ENCODE peak calls at places on chromosomes 12 and 14, in nine cellular contexts. One of them, this sample, is unnamed.

GRCh38 chr14:90760591-90761316 is 55.5 kb downstream of the TTC7B start:
- DNase-seq in heart right ventricle: no peak
- DNase-seq in choroid plexus epithelial cell: peak
- DNase-seq in astrocyte: peak
- DNase-seq in K562: no peak
- DNase-seq in H1: peak
- DNase-seq in upper lobe of left lung: no peak
- DNase-seq in H9: peak
- DNase-seq in stomach: no peak
- DNase-seq in this sample: no peak

GRCh38 chr12:24596768-24597388 is 352.0 kb downstream of the BCAT1 start:
- DNase-seq in H1: no peak
- DNase-seq in astrocyte: peak
- DNase-seq in stomach: no peak
- DNase-seq in H9: no peak
- DNase-seq in K562: peak
- DNase-seq in upper lobe of left lung: no peak
- DNase-seq in heart right ventricle: no peak
- DNase-seq in choroid plexus epithelial cell: peak
- DNase-seq in this sample: no peak

GRCh38 chr12:19967486-19967885 is 400.9 kb upstream of the PDE3A start:
- DNase-seq in choroid plexus epithelial cell: peak
- DNase-seq in heart right ventricle: no peak
- DNase-seq in astrocyte: peak
- DNase-seq in K562: no peak
- DNase-seq in H9: no peak
- DNase-seq in upper lobe of left lung: no peak
- DNase-seq in stomach: no peak
- DNase-seq in H1: no peak
- DNase-seq in this sample: no peak

GRCh38 chr12:85527192-85527591 is 247.2 kb downstream of the ALX1 start:
- DNase-seq in heart right ventricle: no peak
- DNase-seq in upper lobe of left lung: no peak
- DNase-seq in stomach: no peak
- DNase-seq in K562: no peak
- DNase-seq in choroid plexus epithelial cell: no peak
- DNase-seq in astrocyte: no peak
- DNase-seq in H9: no peak
- DNase-seq in H1: no peak
- DNase-seq in this sample: no peak

GRCh38 chr12:132175496-132176357 is 31.5 kb downstream of the NOC4L start:
- DNase-seq in stomach: peak
- DNase-seq in astrocyte: no peak
- DNase-seq in upper lobe of left lung: peak
- DNase-seq in H9: no peak
- DNase-seq in heart right ventricle: peak
- DNase-seq in H1: no peak
- DNase-seq in choroid plexus epithelial cell: no peak
- DNase-seq in K562: no peak
- DNase-seq in this sample: no peak

GRCh38 chr12:112107728-112108447 is 695 bp downstream of the NAA25 start:
- DNase-seq in stomach: no peak
- DNase-seq in heart right ventricle: peak
- DNase-seq in H9: peak
- DNase-seq in choroid plexus epithelial cell: no peak
- DNase-seq in H1: no peak
- DNase-seq in upper lobe of left lung: no peak
- DNase-seq in astrocyte: no peak
- DNase-seq in K562: peak
- DNase-seq in this sample: peak

GRCh38 chr12:76856018-76856644 is 22.7 kb downstream of the CSRP2 start:
- DNase-seq in astrocyte: no peak
- DNase-seq in stomach: no peak
- DNase-seq in heart right ventricle: no peak
- DNase-seq in H9: no peak
- DNase-seq in upper lobe of left lung: no peak
- DNase-seq in H1: no peak
- DNase-seq in K562: no peak
- DNase-seq in choroid plexus epithelial cell: no peak
- DNase-seq in this sample: no peak

GRCh38 chr14:29518335-29518734 is 409.3 kb downstream of the PRKD1 start:
- DNase-seq in stomach: no peak
- DNase-seq in upper lobe of left lung: no peak
- DNase-seq in astrocyte: peak
- DNase-seq in choroid plexus epithelial cell: peak
- DNase-seq in H1: no peak
- DNase-seq in heart right ventricle: no peak
- DNase-seq in H9: no peak
- DNase-seq in K562: no peak
- DNase-seq in this sample: no peak

GRCh38 chr12:110600254-110600653 is 13.7 kb upstream of the TCTN1 start:
- DNase-seq in stomach: no peak
- DNase-seq in heart right ventricle: no peak
- DNase-seq in H1: no peak
- DNase-seq in choroid plexus epithelial cell: peak
- DNase-seq in K562: no peak
- DNase-seq in upper lobe of left lung: no peak
- DNase-seq in astrocyte: peak
- DNase-seq in H9: no peak
- DNase-seq in this sample: no peak

GRCh38 chr14:32492482-32492881 is 163.4 kb downstream of the AKAP6 start:
- DNase-seq in H9: no peak
- DNase-seq in K562: no peak
- DNase-seq in H1: no peak
- DNase-seq in stomach: no peak
- DNase-seq in choroid plexus epithelial cell: no peak
- DNase-seq in astrocyte: peak
- DNase-seq in heart right ventricle: no peak
- DNase-seq in upper lobe of left lung: no peak
- DNase-seq in this sample: no peak

GRCh38 chr14:96949594-96949993 is 152.4 kb downstream of the VRK1 start:
- DNase-seq in K562: no peak
- DNase-seq in astrocyte: no peak
- DNase-seq in choroid plexus epithelial cell: no peak
- DNase-seq in heart right ventricle: no peak
- DNase-seq in H9: no peak
- DNase-seq in upper lobe of left lung: no peak
- DNase-seq in stomach: no peak
- DNase-seq in H1: no peak
- DNase-seq in this sample: no peak

GRCh38 chr12:68940731-68941130 is 7.8 kb upstream of the CPM start:
- DNase-seq in astrocyte: no peak
- DNase-seq in H9: no peak
- DNase-seq in choroid plexus epithelial cell: peak
- DNase-seq in H1: no peak
- DNase-seq in upper lobe of left lung: no peak
- DNase-seq in stomach: no peak
- DNase-seq in heart right ventricle: no peak
- DNase-seq in K562: no peak
- DNase-seq in this sample: no peak
- TF ChIP-seq CTCF in astrocyte: no peak
- TF ChIP-seq CTCF in H9: no peak
- TF ChIP-seq CTCF in choroid plexus epithelial cell: no peak
- TF ChIP-seq CTCF in H1: no peak
- TF ChIP-seq CTCF in upper lobe of left lung: no peak
- TF ChIP-seq CTCF in stomach: no peak
- TF ChIP-seq CTCF in heart right ventricle: no peak
- TF ChIP-seq CTCF in K562: no peak
- TF ChIP-seq CTCF in this sample: no peak

GRCh38 chr14:23018107-23018506 is 8.2 kb upstream of the C14orf93 start:
- DNase-seq in upper lobe of left lung: no peak
- DNase-seq in H9: no peak
- DNase-seq in stomach: no peak
- DNase-seq in choroid plexus epithelial cell: no peak
- DNase-seq in H1: no peak
- DNase-seq in heart right ventricle: no peak
- DNase-seq in K562: no peak
- DNase-seq in astrocyte: no peak
- DNase-seq in this sample: no peak
- TF ChIP-seq CTCF in upper lobe of left lung: no peak
- TF ChIP-seq CTCF in H9: no peak
- TF ChIP-seq CTCF in stomach: no peak
- TF ChIP-seq CTCF in choroid plexus epithelial cell: no peak
- TF ChIP-seq CTCF in H1: no peak
- TF ChIP-seq CTCF in heart right ventricle: no peak
- TF ChIP-seq CTCF in K562: no peak
- TF ChIP-seq CTCF in astrocyte: no peak
- TF ChIP-seq CTCF in this sample: no peak

GRCh38 chr14:74979442-74980397 is 23.0 kb upstream of the EIF2B2 start:
- DNase-seq in H9: peak
- DNase-seq in choroid plexus epithelial cell: peak
- DNase-seq in stomach: no peak
- DNase-seq in heart right ventricle: no peak
- DNase-seq in K562: peak
- DNase-seq in astrocyte: peak
- DNase-seq in upper lobe of left lung: no peak
- DNase-seq in H1: peak
- DNase-seq in this sample: peak
- TF ChIP-seq CTCF in H9: peak
- TF ChIP-seq CTCF in choroid plexus epithelial cell: peak
- TF ChIP-seq CTCF in stomach: no peak
- TF ChIP-seq CTCF in heart right ventricle: no peak
- TF ChIP-seq CTCF in K562: no peak
- TF ChIP-seq CTCF in astrocyte: no peak
- TF ChIP-seq CTCF in upper lobe of left lung: peak
- TF ChIP-seq CTCF in H1: peak
- TF ChIP-seq CTCF in this sample: no peak

GRCh38 chr12:122866379-122866778 is 29.5 kb downstream of the VPS37B start:
- DNase-seq in upper lobe of left lung: no peak
- DNase-seq in astrocyte: no peak
- DNase-seq in K562: no peak
- DNase-seq in H1: no peak
- DNase-seq in H9: no peak
- DNase-seq in heart right ventricle: no peak
- DNase-seq in choroid plexus epithelial cell: no peak
- DNase-seq in stomach: peak
- DNase-seq in this sample: peak

GRCh38 chr12:122866950-122867607 is 28.8 kb downstream of the VPS37B start:
- DNase-seq in H1: no peak
- DNase-seq in upper lobe of left lung: peak
- DNase-seq in K562: no peak
- DNase-seq in choroid plexus epithelial cell: no peak
- DNase-seq in heart right ventricle: no peak
- DNase-seq in astrocyte: no peak
- DNase-seq in stomach: peak
- DNase-seq in H9: no peak
- DNase-seq in this sample: peak

GRCh38 chr12:122867701-122868461 is 28.0 kb downstream of the VPS37B start:
- DNase-seq in stomach: peak
- DNase-seq in heart right ventricle: peak
- DNase-seq in choroid plexus epithelial cell: no peak
- DNase-seq in upper lobe of left lung: peak
- DNase-seq in astrocyte: no peak
- DNase-seq in H9: peak
- DNase-seq in H1: peak
- DNase-seq in K562: peak
- DNase-seq in this sample: no peak

GRCh38 chr12:122864894-122865253 is 29.6 kb downstream of the HIP1R start:
- DNase-seq in astrocyte: no peak
- DNase-seq in upper lobe of left lung: no peak
- DNase-seq in heart right ventricle: no peak
- DNase-seq in H1: no peak
- DNase-seq in choroid plexus epithelial cell: no peak
- DNase-seq in K562: no peak
- DNase-seq in stomach: no peak
- DNase-seq in H9: no peak
- DNase-seq in this sample: peak

GRCh38 chr12:122865268-122866231 is 30.3 kb downstream of the HIP1R start:
- DNase-seq in heart right ventricle: peak
- DNase-seq in choroid plexus epithelial cell: no peak
- DNase-seq in H9: no peak
- DNase-seq in K562: peak
- DNase-seq in astrocyte: no peak
- DNase-seq in upper lobe of left lung: peak
- DNase-seq in H1: no peak
- DNase-seq in stomach: peak
- DNase-seq in this sample: peak
- TF ChIP-seq CTCF in heart right ventricle: peak
- TF ChIP-seq CTCF in choroid plexus epithelial cell: peak
- TF ChIP-seq CTCF in H9: peak
- TF ChIP-seq CTCF in K562: peak
- TF ChIP-seq CTCF in astrocyte: peak
- TF ChIP-seq CTCF in upper lobe of left lung: peak
- TF ChIP-seq CTCF in H1: peak
- TF ChIP-seq CTCF in stomach: peak
- TF ChIP-seq CTCF in this sample: no peak

DNA sequence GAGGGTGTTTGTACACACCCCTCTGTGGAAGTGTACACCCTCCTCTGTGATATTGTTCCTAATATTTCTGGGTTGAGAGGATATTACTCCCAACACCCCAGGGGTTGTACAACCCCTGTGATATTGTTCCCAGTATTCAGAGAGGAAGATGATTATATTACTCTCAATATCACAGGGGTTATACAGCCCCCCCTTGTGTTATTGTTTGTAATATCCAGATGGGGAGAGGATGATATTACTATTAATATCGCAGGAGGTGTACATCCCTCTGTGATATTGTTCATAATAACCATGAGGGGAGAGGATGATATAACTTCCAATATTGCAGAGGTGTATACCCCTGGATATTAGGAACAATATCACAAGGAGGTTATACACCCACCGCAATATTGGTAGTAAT is 566.1 kb upstream of the MIS18BP1 start:
- DNase-seq in astrocyte: no peak
- DNase-seq in heart right ventricle: no peak
- DNase-seq in stomach: no peak
- DNase-seq in H1: no peak
- DNase-seq in upper lobe of left lung: no peak
- DNase-seq in K562: no peak
- DNase-seq in choroid plexus epithelial cell: no peak
- DNase-seq in H9: no peak
- DNase-seq in this sample: no peak
- TF ChIP-seq CTCF in astrocyte: no peak
- TF ChIP-seq CTCF in heart right ventricle: no peak
- TF ChIP-seq CTCF in stomach: no peak
- TF ChIP-seq CTCF in H1: no peak
- TF ChIP-seq CTCF in upper lobe of left lung: no peak
- TF ChIP-seq CTCF in K562: no peak
- TF ChIP-seq CTCF in choroid plexus epithelial cell: no peak
- TF ChIP-seq CTCF in H9: no peak
- TF ChIP-seq CTCF in this sample: no peak

DNA sequence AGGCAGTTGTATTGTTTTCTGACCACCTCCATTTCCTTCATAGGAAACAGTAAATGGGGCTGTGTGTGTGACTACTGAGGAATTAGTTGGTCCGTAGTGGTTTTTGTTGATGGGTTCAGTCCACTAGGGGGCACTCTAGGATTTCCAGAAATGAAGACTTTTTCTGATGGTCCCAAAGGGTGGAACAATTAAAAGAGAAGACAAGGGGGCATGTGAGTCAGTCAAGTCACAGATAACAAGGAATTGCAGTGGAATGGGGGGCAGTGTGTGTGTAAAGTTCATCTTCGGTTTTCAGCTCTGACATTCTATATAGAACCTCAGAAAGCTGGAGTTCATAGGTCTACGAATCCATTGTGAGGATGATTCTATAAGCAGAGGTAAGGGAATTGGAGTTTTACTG is 186.6 kb upstream of the OR4E1 start:
- DNase-seq in K562: peak
- DNase-seq in upper lobe of left lung: no peak
- DNase-seq in stomach: no peak
- DNase-seq in heart right ventricle: no peak
- DNase-seq in astrocyte: no peak
- DNase-seq in H1: peak
- DNase-seq in choroid plexus epithelial cell: peak
- DNase-seq in H9: peak
- DNase-seq in this sample: no peak
- TF ChIP-seq CTCF in K562: peak
- TF ChIP-seq CTCF in upper lobe of left lung: peak
- TF ChIP-seq CTCF in stomach: peak
- TF ChIP-seq CTCF in heart right ventricle: peak
- TF ChIP-seq CTCF in astrocyte: no peak
- TF ChIP-seq CTCF in H1: peak
- TF ChIP-seq CTCF in choroid plexus epithelial cell: peak
- TF ChIP-seq CTCF in H9: peak
- TF ChIP-seq CTCF in this sample: peak

GRCh38 chr14:61561144-61561543 is 134.2 kb upstream of the HIF1A start:
- DNase-seq in astrocyte: peak
- DNase-seq in upper lobe of left lung: no peak
- DNase-seq in H9: no peak
- DNase-seq in H1: no peak
- DNase-seq in K562: no peak
- DNase-seq in heart right ventricle: no peak
- DNase-seq in stomach: no peak
- DNase-seq in choroid plexus epithelial cell: peak
- DNase-seq in this sample: no peak
- TF ChIP-seq CTCF in astrocyte: no peak
- TF ChIP-seq CTCF in upper lobe of left lung: no peak
- TF ChIP-seq CTCF in H9: peak
- TF ChIP-seq CTCF in H1: peak
- TF ChIP-seq CTCF in K562: peak
- TF ChIP-seq CTCF in heart right ventricle: no peak
- TF ChIP-seq CTCF in stomach: no peak
- TF ChIP-seq CTCF in choroid plexus epithelial cell: peak
- TF ChIP-seq CTCF in this sample: no peak